ENCODE peak calls at places on chromosomes 12 and 14, in seven cellular contexts. V is H1, J is HCT116, C is NT2/D1, L is SK-N-SH, I is K562, M is HepG2. P is an unnamed sample.

GRCh38 chr12:13293086-13293485 is 96.6 kb downstream of the EMP1 start:
- DNase-seq in V (no peak), J (no peak), C (no peak), L (no peak), I (no peak), M (no peak), P (no peak)

GRCh38 chr14:24366664-24367505 is 1.1 kb upstream of the NFATC4 start:
- DNase-seq in V (no peak), J (peak), C (peak), L (peak), I (peak), M (peak), P (peak)

GRCh38 chr12:116236986-116237385 is 40.5 kb downstream of the MED13L start:
- DNase-seq in V (no peak), J (no peak), C (no peak), L (no peak), I (peak), M (no peak), P (no peak)

GRCh38 chr12:72346331-72346944 is 74.3 kb downstream of the TRHDE start:
- DNase-seq in V (peak), J (peak), C (peak), L (peak), I (peak), M (peak), P (peak)

GRCh38 chr14:31893156-31893813 is 183.8 kb upstream of the ARHGAP5 start:
- DNase-seq in V (no peak), J (no peak), C (peak), L (no peak), I (no peak), M (no peak), P (no peak)

GRCh38 chr14:33432407-33433023 is 493.8 kb downstream of the NPAS3 start:
- DNase-seq in V (no peak), J (no peak), C (no peak), L (no peak), I (peak), M (peak), P (no peak)

GRCh38 chr12:101414533-101415119 is 7.1 kb upstream of the ARL1 start:
- DNase-seq in V (no peak), J (peak), C (peak), L (peak), I (peak), M (peak), P (peak)

GRCh38 chr14:77120771-77121743 is 20.5 kb downstream of the ZDHHC22 start:
- DNase-seq in V (no peak), J (no peak), C (no peak), L (no peak), I (no peak), M (no peak), P (peak)

GRCh38 chr14:83975435-83976222 is 1554.3 kb upstream of the FLRT2 start:
- DNase-seq in V (no peak), J (no peak), C (no peak), L (no peak), I (no peak), M (no peak), P (no peak)

GRCh38 chr12:69274861-69275260 is 35.5 kb downstream of the CPSF6 start:
- DNase-seq in V (no peak), J (no peak), C (no peak), L (no peak), I (no peak), M (no peak), P (no peak)

GRCh38 chr12:47903927-47904646 is 707 bp downstream of the VDR start:
- DNase-seq in V (no peak), J (peak), C (no peak), L (no peak), I (peak), M (no peak), P (no peak)

GRCh38 chr12:48999371-49000131 is at the start of gene DDN:
- DNase-seq in V (no peak), J (peak), C (no peak), L (peak), I (peak), M (no peak), P (no peak)

GRCh38 chr14:104120281-104120741 is 18.1 kb upstream of the KIF26A start:
- DNase-seq in V (no peak), J (no peak), C (no peak), L (no peak), I (no peak), M (no peak), P (no peak)

GRCh38 chr12:31369712-31370521 is 44.0 kb upstream of the SINHCAF start:
- DNase-seq in V (no peak), J (no peak), C (peak), L (no peak), I (no peak), M (peak), P (no peak)

GRCh38 chr14:55122441-55122986 is 6.5 kb upstream of the LGALS3 start:
- DNase-seq in V (no peak), J (no peak), C (no peak), L (peak), I (no peak), M (peak), P (no peak)

GRCh38 chr12:98894412-98895085 is 249.5 kb downstream of the APAF1 start:
- DNase-seq in V (no peak), J (no peak), C (no peak), L (peak), I (no peak), M (no peak), P (no peak)

GRCh38 chr14:52298795-52299194 is 15.3 kb upstream of the PTGER2 start:
- DNase-seq in V (no peak), J (no peak), C (no peak), L (no peak), I (no peak), M (no peak), P (no peak)

GRCh38 chr12:121990692-121991603 is 30.7 kb upstream of the BCL7A start:
- DNase-seq in V (no peak), J (no peak), C (no peak), L (no peak), I (no peak), M (no peak), P (peak)

GRCh38 chr14:35197015-35197414 is 74.7 kb downstream of the PRORP start:
- DNase-seq in V (no peak), J (peak), C (no peak), L (no peak), I (no peak), M (no peak), P (no peak)

GRCh38 chr12:20631711-20632110 is 63.4 kb upstream of the SLCO1C1 start:
- DNase-seq in V (no peak), J (no peak), C (no peak), L (no peak), I (no peak), M (no peak), P (no peak)

GRCh38 chr12:24039113-24039525 is 89.6 kb upstream of the SOX5 start:
- DNase-seq in V (no peak), J (no peak), C (no peak), L (no peak), I (no peak), M (peak), P (no peak)

GRCh38 chr12:68745376-68745903 is 536 bp upstream of the SLC35E3 start:
- DNase-seq in V (no peak), J (no peak), C (no peak), L (no peak), I (no peak), M (no peak), P (no peak)

GRCh38 chr14:81337073-81337472 is 63.1 kb downstream of the STON2 start:
- DNase-seq in V (no peak), J (no peak), C (no peak), L (no peak), I (no peak), M (no peak), P (no peak)

GRCh38 chr12:100779191-100779590 is 15.4 kb upstream of the ANO4 start:
- DNase-seq in V (no peak), J (no peak), C (no peak), L (no peak), I (no peak), M (no peak), P (no peak)

GRCh38 chr12:124750787-124751471 is 112.7 kb downstream of the SCARB1 start:
- DNase-seq in V (peak), J (no peak), C (no peak), L (peak), I (peak), M (no peak), P (no peak)

GRCh38 chr12:15956413-15957185 is 45.5 kb downstream of the DERA start:
- DNase-seq in V (no peak), J (peak), C (no peak), L (no peak), I (no peak), M (no peak), P (no peak)

GRCh38 chr12:79155703-79156102 is 291.1 kb downstream of the SYT1 start:
- DNase-seq in V (no peak), J (no peak), C (no peak), L (no peak), I (no peak), M (no peak), P (no peak)

GRCh38 chr14:104146651-104147345 is 8.4 kb downstream of the KIF26A start:
- DNase-seq in V (no peak), J (no peak), C (no peak), L (no peak), I (no peak), M (no peak), P (no peak)

GRCh38 chr12:46523863-46524770 is 151.5 kb upstream of the SLC38A2 start:
- DNase-seq in V (no peak), J (peak), C (no peak), L (no peak), I (peak), M (peak), P (no peak)

GRCh38 chr12:4738541-4738940 is 18.3 kb downstream of the GALNT8 start:
- DNase-seq in V (no peak), J (no peak), C (no peak), L (no peak), I (no peak), M (no peak), P (no peak)

GRCh38 chr14:64060199-64060545 is 207.4 kb downstream of the SYNE2 start:
- DNase-seq in V (no peak), J (no peak), C (no peak), L (no peak), I (no peak), M (no peak), P (no peak)

DNA sequence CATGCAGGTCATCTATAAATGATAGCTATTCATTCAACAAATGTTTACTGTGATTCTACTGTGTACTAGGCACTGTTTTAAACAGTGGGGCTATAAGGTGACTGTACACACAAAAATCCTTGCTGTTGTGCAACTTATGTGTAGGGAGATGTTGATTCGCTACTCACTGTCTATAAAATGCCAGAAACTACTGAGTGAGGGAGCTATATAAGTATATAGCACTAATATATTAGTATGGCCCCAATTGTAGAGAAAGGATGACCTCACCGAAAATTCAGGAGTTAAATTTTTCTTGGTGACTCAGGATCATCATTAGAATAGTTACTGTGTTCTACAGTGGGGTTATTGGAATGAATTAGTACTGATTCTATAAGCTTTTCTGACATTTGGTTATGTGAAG is 117.4 kb downstream of the TGFB3 start:
- DNase-seq in V (no peak), J (no peak), C (no peak), L (no peak), I (no peak), M (no peak), P (no peak)
- TF ChIP-seq YY1 in V (no peak), J (no peak), C (no peak), L (no peak), I (no peak), M (no peak), P (no peak)

GRCh38 chr14:65287264-65288131 is 125.0 kb upstream of the FUT8 start:
- DNase-seq in V (no peak), J (no peak), C (no peak), L (no peak), I (no peak), M (no peak), P (no peak)
- TF ChIP-seq YY1 in V (no peak), J (no peak), C (no peak), L (no peak), I (no peak), M (no peak), P (peak)

DNA sequence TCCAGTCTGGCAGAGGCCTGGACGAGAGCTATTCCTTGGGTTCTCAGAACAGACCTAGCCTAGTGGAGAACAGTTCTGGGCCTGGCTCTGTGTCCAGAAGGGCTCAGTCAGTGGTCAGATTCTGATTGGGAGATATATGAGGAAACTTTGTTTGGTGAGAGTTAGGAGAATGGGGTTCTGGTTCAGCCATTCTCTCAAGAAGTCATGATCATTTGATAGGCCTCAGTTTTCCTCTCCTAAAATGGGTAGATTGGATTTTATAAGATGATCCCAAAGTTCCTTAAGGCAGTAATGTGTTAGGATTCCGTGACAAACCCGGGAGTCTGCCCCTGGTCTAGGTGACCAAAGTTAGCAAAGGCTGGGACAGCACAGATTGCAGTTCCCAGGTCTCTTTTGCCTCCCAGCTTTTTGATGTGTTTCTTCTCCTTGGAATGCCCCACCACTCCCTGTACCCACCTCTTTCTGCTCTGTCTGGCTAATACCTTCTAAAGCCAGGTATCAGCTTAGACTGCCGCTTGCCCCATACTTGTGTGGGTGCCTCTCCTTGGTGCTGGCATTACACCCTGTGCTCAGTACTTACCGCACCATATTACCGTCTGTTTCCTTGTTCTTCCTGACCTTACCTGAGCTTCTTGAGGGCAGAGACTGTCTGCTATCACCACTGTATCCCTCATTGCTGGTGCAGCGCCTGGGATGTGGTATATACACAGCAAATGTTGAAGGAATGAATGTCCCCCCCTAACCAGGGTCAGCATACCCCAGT is 25.5 kb downstream of the SUSD6 start:
- DNase-seq in V (no peak), J (no peak), C (no peak), L (no peak), I (no peak), M (no peak), P (no peak)
- TF ChIP-seq YY1 in V (no peak), J (no peak), C (no peak), L (no peak), I (no peak), M (no peak), P (no peak)

GRCh38 chr12:123723011-123723410 is 10.9 kb downstream of the ATP6V0A2 start:
- DNase-seq in V (no peak), J (no peak), C (no peak), L (no peak), I (no peak), M (no peak), P (no peak)

GRCh38 chr12:123721245-123721644 is 9.1 kb downstream of the ATP6V0A2 start:
- DNase-seq in V (no peak), J (no peak), C (no peak), L (no peak), I (no peak), M (peak), P (no peak)

GRCh38 chr12:123715151-123715676 is 3.1 kb downstream of the ATP6V0A2 start:
- DNase-seq in V (no peak), J (no peak), C (no peak), L (no peak), I (no peak), M (no peak), P (no peak)

GRCh38 chr12:123723765-123724164 is 11.6 kb downstream of the ATP6V0A2 start:
- DNase-seq in V (no peak), J (no peak), C (no peak), L (no peak), I (no peak), M (no peak), P (no peak)

GRCh38 chr12:123720141-123720814 is 8.1 kb downstream of the ATP6V0A2 start:
- DNase-seq in V (no peak), J (no peak), C (no peak), L (no peak), I (peak), M (no peak), P (no peak)
- TF ChIP-seq YY1 in V (no peak), J (no peak), C (no peak), L (no peak), I (no peak), M (no peak), P (no peak)